ENCODE peak calls at places on chromosomes 3 and 15, in five cellular contexts. S, P, W, A and X are unnamed samples.

GRCh38 chr15:78959360-78959759 is 14.5 kb upstream of the CTSH start:
- DNase-seq in S (no peak), P (no peak), W (no peak), A (no peak), X (no peak)

GRCh38 chr15:62626903-62627302 is 415.6 kb upstream of the TPM1 start:
- DNase-seq in S (no peak), P (no peak), W (no peak), A (no peak), X (no peak)

GRCh38 chr3:81684739-81685395 is 76.6 kb downstream of the GBE1 start:
- DNase-seq in S (no peak), P (peak), W (peak), A (no peak), X (no peak)

GRCh38 chr3:141373768-141374526 is 5.6 kb downstream of the ZBTB38 start:
- DNase-seq in S (no peak), P (peak), W (peak), A (no peak), X (no peak)

GRCh38 chr15:33089878-33090757 is 104.4 kb downstream of the FMN1 start:
- DNase-seq in S (no peak), P (peak), W (no peak), A (no peak), X (no peak)

GRCh38 chr3:188926741-188927650 is 244.8 kb upstream of the TPRG1 start:
- DNase-seq in S (no peak), P (peak), W (no peak), A (no peak), X (no peak)

GRCh38 chr15:93862791-93863190 is 368.6 kb upstream of the MCTP2 start:
- DNase-seq in S (no peak), P (no peak), W (no peak), A (peak), X (no peak)

GRCh38 chr15:38588672-38589071 is 24.1 kb upstream of the RASGRP1 start:
- DNase-seq in S (no peak), P (peak), W (no peak), A (no peak), X (no peak)

GRCh38 chr3:188526057-188526456 is 372.1 kb downstream of the LPP start:
- DNase-seq in S (no peak), P (no peak), W (no peak), A (peak), X (no peak)

GRCh38 chr3:12944413-12944812 is 103.0 kb upstream of the RPL32 start:
- DNase-seq in S (no peak), P (no peak), W (no peak), A (no peak), X (no peak)

GRCh38 chr3:101870138-101870537 is 20.8 kb downstream of the NFKBIZ start:
- DNase-seq in S (no peak), P (peak), W (no peak), A (no peak), X (no peak)

GRCh38 chr3:15114466-15115358 is 15.8 kb upstream of the RBSN start:
- DNase-seq in S (no peak), P (no peak), W (no peak), A (no peak), X (peak)

GRCh38 chr3:192883512-192883911 is 34.1 kb downstream of the MB21D2 start:
- DNase-seq in S (no peak), P (peak), W (no peak), A (no peak), X (no peak)

GRCh38 chr15:56984681-56985515 is 66.5 kb downstream of the TCF12 start:
- DNase-seq in S (no peak), P (peak), W (no peak), A (no peak), X (no peak)

DNA sequence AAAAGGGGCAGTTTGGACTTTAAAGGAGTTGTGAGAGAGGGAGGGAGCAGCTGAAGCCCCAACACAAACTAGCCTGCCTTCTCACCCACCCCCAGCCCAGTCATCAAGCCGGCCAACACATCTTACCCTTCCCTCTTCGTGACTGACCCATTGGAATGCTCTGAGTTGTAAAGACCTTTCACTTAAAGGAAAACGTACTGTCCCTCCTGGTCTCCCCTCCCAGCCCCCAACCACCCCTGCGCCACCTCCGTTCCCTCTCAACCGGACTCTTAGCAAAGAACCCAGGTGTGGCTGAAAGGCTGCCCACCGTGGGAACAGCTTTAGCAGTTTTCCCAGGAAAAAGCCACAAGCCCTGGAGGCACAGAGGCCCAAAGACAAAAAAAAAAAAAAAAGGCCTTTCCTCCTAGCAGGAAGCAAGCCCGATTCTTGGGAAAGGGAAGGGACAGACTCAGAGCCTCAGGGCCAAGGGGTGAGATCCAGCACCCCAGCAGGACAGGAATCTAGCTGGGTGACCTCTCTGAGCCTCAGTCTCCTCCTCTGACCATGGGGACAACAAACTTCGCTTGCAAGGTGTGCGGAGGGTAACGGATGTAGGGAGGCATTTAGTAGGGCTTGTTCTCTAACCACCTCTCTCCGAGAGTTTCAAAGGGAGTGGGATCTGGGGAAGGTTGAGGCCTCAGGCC is 2.4 kb downstream of the CYP11A1 start:
- DNase-seq in S (no peak), P (no peak), W (no peak), A (no peak), X (no peak)
- H3K4me3 ChIP-seq in S (peak), P (peak), W (no peak), A (peak), X (no peak)

GRCh38 chr15:98282656-98283332 is 322.3 kb downstream of the ARRDC4 start:
- DNase-seq in S (peak), P (no peak), W (no peak), A (no peak), X (no peak)
- H3K27ac ChIP-seq in S (no peak), P (no peak), W (no peak), A (no peak), X (no peak)

DNA sequence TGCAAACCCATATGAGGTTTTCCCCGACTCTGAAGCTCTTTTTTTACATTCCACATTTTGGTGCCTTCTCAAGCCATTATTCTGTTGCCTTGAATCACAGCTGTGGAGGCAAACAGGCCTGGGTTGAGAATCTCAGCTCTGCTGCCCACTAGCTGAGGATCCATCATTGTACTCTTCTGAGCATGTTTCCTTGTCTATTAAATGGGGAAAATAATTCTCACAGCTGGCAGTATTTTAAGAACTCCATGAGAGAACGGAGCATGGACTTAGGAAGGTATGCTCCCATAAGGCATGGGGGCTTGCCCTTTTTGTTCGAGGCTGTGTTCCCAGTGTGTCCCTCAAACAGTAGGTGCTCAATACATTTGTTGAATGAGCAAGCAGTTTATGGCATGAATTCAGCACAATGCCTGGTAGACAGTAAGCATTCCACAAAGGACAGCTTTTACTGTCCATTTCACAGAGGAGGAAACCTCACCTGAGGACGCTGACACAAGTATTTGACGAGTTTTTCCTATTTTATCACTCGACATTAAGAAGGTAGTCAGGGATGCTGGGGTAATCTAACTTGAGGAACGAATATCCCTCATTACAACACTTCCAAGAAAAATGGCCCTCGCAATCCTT is 2.2 kb upstream of the PTPRG start:
- DNase-seq in S (no peak), P (no peak), W (no peak), A (no peak), X (no peak)
- TF ChIP-seq CTCF in S (no peak), P (peak), W (no peak), A (no peak), X (no peak)

GRCh38 chr3:41202834-41203345 is 3.6 kb downstream of the CTNNB1 start:
- DNase-seq in S (no peak), P (peak), W (no peak), A (no peak), X (peak)
- H3K4me3 ChIP-seq in S (peak), P (peak), W (no peak), A (peak), X (no peak)

GRCh38 chr3:184631339-184631965 is 69.9 kb downstream of the EPHB3 start:
- DNase-seq in S (no peak), P (no peak), W (no peak), A (no peak), X (no peak)

GRCh38 chr3:184630861-184631260 is 69.3 kb downstream of the EPHB3 start:
- DNase-seq in S (no peak), P (no peak), W (no peak), A (no peak), X (no peak)

GRCh38 chr3:184632551-184632950 is 71.0 kb downstream of the EPHB3 start:
- DNase-seq in S (no peak), P (no peak), W (no peak), A (no peak), X (no peak)

GRCh38 chr3:184635126-184635525 is 73.5 kb downstream of the EPHB3 start:
- DNase-seq in S (no peak), P (no peak), W (no peak), A (peak), X (no peak)

GRCh38 chr3:184633185-184633584 is 71.6 kb downstream of the EPHB3 start:
- DNase-seq in S (no peak), P (no peak), W (no peak), A (no peak), X (peak)
- H3K27ac ChIP-seq in S (no peak), P (no peak), W (no peak), A (no peak), X (peak)

GRCh38 chr3:183327343-183327742 is 74.3 kb downstream of the B3GNT5 start:
- DNase-seq in S (no peak), P (no peak), W (no peak), A (no peak), X (no peak)
- TF ChIP-seq CTCF in S (no peak), P (no peak), W (no peak), A (no peak), X (no peak)

GRCh38 chr3:56753206-56753605 is 48.5 kb downstream of the ARHGEF3 start:
- DNase-seq in S (no peak), P (peak), W (no peak), A (no peak), X (no peak)
- H3K4me3 ChIP-seq in S (no peak), P (no peak), W (no peak), A (no peak), X (no peak)